ENCODE peak calls at places on chromosome 9, in six cellular contexts. C, L, G, Q, T and W are unnamed samples.

GRCh38 chr9:4760122-4760521 is 19.1 kb upstream of the AK3 start:
- DNase-seq in C (no peak), T (no peak), G (no peak), L (no peak), Q (no peak), W (no peak)

GRCh38 chr9:127204771-127205470 is 59.7 kb upstream of the GARNL3 start:
- DNase-seq in L (no peak), G (no peak), T (peak), C (peak), Q (peak), W (peak)

GRCh38 chr9:129597355-129598088 is 23.4 kb downstream of the C9orf50 start:
- DNase-seq in Q (peak), T (peak), L (peak), C (peak), G (no peak), W (no peak)

GRCh38 chr9:125759812-125760134 is 12.6 kb downstream of the PBX3 start:
- DNase-seq in Q (no peak), G (peak), L (no peak), C (peak), T (no peak), W (no peak)

GRCh38 chr9:69122391-69123141 is 51.5 kb upstream of the TJP2 start:
- DNase-seq in T (no peak), G (no peak), Q (peak), L (no peak), C (peak), W (no peak)

GRCh38 chr9:35277649-35278359 is 116.0 kb downstream of the UNC13B start:
- DNase-seq in G (no peak), L (no peak), C (no peak), Q (peak), T (no peak), W (no peak)

GRCh38 chr9:581673-582497 is 259.6 kb upstream of the DMRT1 start:
- DNase-seq in T (no peak), Q (no peak), L (peak), C (peak), G (no peak), W (no peak)

GRCh38 chr9:126643945-126644527 is 30.3 kb downstream of the LMX1B start:
- DNase-seq in Q (no peak), L (no peak), C (peak), G (no peak), T (no peak), W (no peak)

GRCh38 chr9:22446589-22446949 is at the start of gene DMRTA1:
- DNase-seq in T (peak), C (peak), Q (peak), G (peak), L (peak), W (peak)

GRCh38 chr9:13033959-13034695 is 245.4 kb downstream of the MPDZ start:
- DNase-seq in T (peak), G (no peak), L (peak), Q (peak), C (peak), W (no peak)

GRCh38 chr9:88922091-88922490 is 69.2 kb upstream of the S1PR3 start:
- DNase-seq in G (peak), L (no peak), T (no peak), C (no peak), Q (no peak), W (no peak)

GRCh38 chr9:6098431-6098830 is 83.0 kb upstream of the RANBP6 start:
- DNase-seq in C (no peak), G (no peak), Q (peak), T (no peak), L (no peak), W (no peak)

GRCh38 chr9:37840560-37841194 is 40.1 kb downstream of the DCAF10 start:
- DNase-seq in C (no peak), G (no peak), Q (peak), L (no peak), T (no peak), W (peak)

GRCh38 chr9:83986223-83986622 is 5.6 kb downstream of the RMI1 start:
- DNase-seq in G (peak), Q (no peak), C (no peak), L (no peak), T (no peak), W (no peak)

GRCh38 chr9:128689820-128690683 is 1.0 kb downstream of the SET start:
- DNase-seq in C (peak), G (peak), T (no peak), Q (no peak), L (peak), W (no peak)

GRCh38 chr9:98150164-98150563 is 31.1 kb upstream of the TRIM14 start:
- DNase-seq in G (no peak), Q (no peak), T (no peak), L (no peak), C (no peak), W (no peak)

GRCh38 chr9:133090187-133090586 is 28.4 kb downstream of the CEL start:
- DNase-seq in L (peak), T (no peak), G (no peak), C (no peak), Q (no peak), W (no peak)

GRCh38 chr9:20940447-20941176 is 90.8 kb downstream of the HACD4 start:
- DNase-seq in C (no peak), Q (peak), L (no peak), T (no peak), G (no peak), W (no peak)

GRCh38 chr9:995776-996175 is 19.3 kb downstream of the DMRT3 start:
- DNase-seq in Q (peak), L (no peak), G (no peak), T (no peak), C (no peak), W (no peak)

GRCh38 chr9:31839273-31839672 is 545.2 kb upstream of the ACO1 start:
- DNase-seq in L (no peak), C (peak), T (no peak), Q (peak), G (no peak), W (no peak)

GRCh38 chr9:108073823-108074222 is 584.3 kb upstream of the KLF4 start:
- DNase-seq in Q (no peak), C (no peak), L (no peak), T (no peak), G (no peak), W (no peak)

GRCh38 chr9:130234340-130235260 is 31.0 kb upstream of the HMCN2 start:
- DNase-seq in L (no peak), G (no peak), C (no peak), Q (no peak), T (no peak), W (no peak)

GRCh38 chr9:70389642-70390266 is 24.7 kb downstream of the KLF9 start:
- DNase-seq in G (no peak), Q (peak), L (no peak), T (no peak), C (no peak), W (no peak)

GRCh38 chr9:87836951-87837715 is 45.5 kb upstream of the SPATA31E1 start:
- DNase-seq in L (no peak), C (no peak), T (no peak), Q (no peak), G (no peak), W (no peak)

GRCh38 chr9:4762108-4762888 is 21.3 kb upstream of the AK3 start:
- DNase-seq in L (peak), T (peak), Q (peak), G (peak), C (peak), W (no peak)

GRCh38 chr9:115604831-115605483 is 487.0 kb upstream of the TNC start:
- DNase-seq in G (no peak), Q (peak), L (no peak), C (no peak), T (no peak), W (no peak)

GRCh38 chr9:17269799-17270198 is 135.0 kb downstream of the CNTLN start:
- DNase-seq in Q (no peak), L (no peak), G (no peak), C (no peak), T (no peak), W (no peak)

GRCh38 chr9:108967916-108968315 is 33.7 kb downstream of the ABITRAM start:
- DNase-seq in G (no peak), T (peak), L (peak), C (no peak), Q (no peak), W (no peak)

GRCh38 chr9:88988796-88989641 is 2.2 kb upstream of the S1PR3 start:
- DNase-seq in G (no peak), C (no peak), Q (peak), T (no peak), L (no peak), W (no peak)

GRCh38 chr9:113875917-113876805 is at the start of gene ZNF618:
- DNase-seq in G (peak), L (peak), C (peak), Q (no peak), T (peak), W (no peak)